ENCODE peak calls at places on chromosomes 5 and 9, in nine cellular contexts. One of them, this sample, is unnamed.

GRCh38 chr9:33349743-33350142 is 52.6 kb downstream of the AQP7 start:
- DNase-seq in omental fat pad: no peak
- DNase-seq in GM12865: no peak
- DNase-seq in IMR-90: no peak
- DNase-seq in GM20000: no peak
- DNase-seq in HFF-Myc: no peak
- DNase-seq in GM12864: no peak
- DNase-seq in fibroblast of pulmonary artery: no peak
- DNase-seq in H9: no peak
- DNase-seq in this sample: no peak

GRCh38 chr9:138102246-138103051 is 224.9 kb downstream of the CACNA1B start:
- DNase-seq in GM20000: peak; percentile 8
- DNase-seq in H9: peak; percentile 9
- DNase-seq in omental fat pad: no peak
- DNase-seq in IMR-90: no peak
- DNase-seq in fibroblast of pulmonary artery: no peak
- DNase-seq in HFF-Myc: no peak
- DNase-seq in GM12865: no peak
- DNase-seq in GM12864: no peak
- DNase-seq in this sample: no peak

GRCh38 chr5:36535390-36535789 is 71.0 kb upstream of the SLC1A3 start:
- DNase-seq in fibroblast of pulmonary artery: no peak
- DNase-seq in GM12865: no peak
- DNase-seq in GM12864: no peak
- DNase-seq in IMR-90: no peak
- DNase-seq in omental fat pad: no peak
- DNase-seq in H9: no peak
- DNase-seq in GM20000: no peak
- DNase-seq in HFF-Myc: no peak
- DNase-seq in this sample: no peak

GRCh38 chr5:151238303-151238741 is 14.4 kb upstream of the CCDC69 start:
- DNase-seq in GM12865: peak; percentile 79
- DNase-seq in GM20000: peak; percentile 54
- DNase-seq in HFF-Myc: no peak
- DNase-seq in GM12864: peak; percentile 44
- DNase-seq in H9: peak; percentile 45
- DNase-seq in fibroblast of pulmonary artery: no peak
- DNase-seq in omental fat pad: no peak
- DNase-seq in IMR-90: no peak
- DNase-seq in this sample: no peak

GRCh38 chr5:127930311-127930710 is 153.3 kb upstream of the SLC12A2 start:
- DNase-seq in omental fat pad: no peak
- DNase-seq in fibroblast of pulmonary artery: peak; percentile 87
- DNase-seq in GM12864: no peak
- DNase-seq in GM12865: no peak
- DNase-seq in GM20000: no peak
- DNase-seq in IMR-90: peak; percentile 56
- DNase-seq in H9: no peak
- DNase-seq in HFF-Myc: no peak
- DNase-seq in this sample: peak; percentile 48

GRCh38 chr5:141994737-141995136 is 18.1 kb downstream of the GNPDA1 start:
- DNase-seq in GM12865: no peak
- DNase-seq in omental fat pad: no peak
- DNase-seq in fibroblast of pulmonary artery: no peak
- DNase-seq in HFF-Myc: no peak
- DNase-seq in H9: no peak
- DNase-seq in GM20000: no peak
- DNase-seq in GM12864: no peak
- DNase-seq in IMR-90: no peak
- DNase-seq in this sample: no peak

GRCh38 chr5:157918811-157919742 is 60.1 kb upstream of the CLINT1 start:
- DNase-seq in GM20000: no peak
- DNase-seq in fibroblast of pulmonary artery: no peak
- DNase-seq in GM12864: no peak
- DNase-seq in IMR-90: no peak
- DNase-seq in GM12865: no peak
- DNase-seq in HFF-Myc: peak; percentile 2
- DNase-seq in omental fat pad: no peak
- DNase-seq in H9: no peak
- DNase-seq in this sample: no peak

GRCh38 chr9:104557179-104557634 is 11.8 kb upstream of the OR13C8 start:
- DNase-seq in GM20000: no peak
- DNase-seq in fibroblast of pulmonary artery: no peak
- DNase-seq in omental fat pad: no peak
- DNase-seq in H9: peak; percentile 40
- DNase-seq in GM12864: no peak
- DNase-seq in GM12865: no peak
- DNase-seq in IMR-90: no peak
- DNase-seq in HFF-Myc: no peak
- DNase-seq in this sample: no peak

GRCh38 chr5:10034008-10034407 is 215.7 kb downstream of the ATPSCKMT start:
- DNase-seq in H9: no peak
- DNase-seq in GM12865: no peak
- DNase-seq in IMR-90: no peak
- DNase-seq in HFF-Myc: no peak
- DNase-seq in omental fat pad: no peak
- DNase-seq in GM12864: no peak
- DNase-seq in fibroblast of pulmonary artery: peak; percentile 61
- DNase-seq in GM20000: no peak
- DNase-seq in this sample: no peak

GRCh38 chr5:138180183-138180782 is 1.4 kb downstream of the KIF20A start:
- DNase-seq in GM12864: peak; percentile 46
- DNase-seq in GM20000: peak; percentile 58
- DNase-seq in fibroblast of pulmonary artery: peak; percentile 80
- DNase-seq in GM12865: peak; percentile 76
- DNase-seq in HFF-Myc: peak; percentile 54
- DNase-seq in H9: no peak
- DNase-seq in IMR-90: peak; percentile 64
- DNase-seq in omental fat pad: no peak
- DNase-seq in this sample: peak; percentile 48
- TF ChIP-seq CTCF in GM12864: peak; percentile 67
- TF ChIP-seq CTCF in GM20000: peak; percentile 38
- TF ChIP-seq CTCF in fibroblast of pulmonary artery: peak; percentile 47
- TF ChIP-seq CTCF in GM12865: peak; percentile 57
- TF ChIP-seq CTCF in HFF-Myc: peak; percentile 40
- TF ChIP-seq CTCF in H9: peak; percentile 65
- TF ChIP-seq CTCF in IMR-90: peak; percentile 48
- TF ChIP-seq CTCF in omental fat pad: no peak
- TF ChIP-seq CTCF in this sample: peak; percentile 22

GRCh38 chr5:174698156-174698555 is 26.2 kb upstream of the MSX2 start:
- DNase-seq in fibroblast of pulmonary artery: no peak
- DNase-seq in HFF-Myc: no peak
- DNase-seq in GM12864: no peak
- DNase-seq in GM20000: no peak
- DNase-seq in GM12865: no peak
- DNase-seq in H9: peak; percentile 47
- DNase-seq in IMR-90: no peak
- DNase-seq in omental fat pad: no peak
- DNase-seq in this sample: no peak
- TF ChIP-seq CTCF in fibroblast of pulmonary artery: no peak
- TF ChIP-seq CTCF in HFF-Myc: no peak
- TF ChIP-seq CTCF in GM12864: no peak
- TF ChIP-seq CTCF in GM20000: no peak
- TF ChIP-seq CTCF in GM12865: no peak
- TF ChIP-seq CTCF in H9: peak; percentile 56
- TF ChIP-seq CTCF in IMR-90: no peak
- TF ChIP-seq CTCF in omental fat pad: no peak
- TF ChIP-seq CTCF in this sample: no peak

GRCh38 chr9:98611319-98611718 is 97.4 kb downstream of the GABBR2 start:
- DNase-seq in GM12864: no peak
- DNase-seq in omental fat pad: no peak
- DNase-seq in fibroblast of pulmonary artery: no peak
- DNase-seq in GM12865: no peak
- DNase-seq in IMR-90: no peak
- DNase-seq in H9: no peak
- DNase-seq in GM20000: no peak
- DNase-seq in HFF-Myc: no peak
- DNase-seq in this sample: no peak
- TF ChIP-seq CTCF in GM12864: no peak
- TF ChIP-seq CTCF in omental fat pad: no peak
- TF ChIP-seq CTCF in fibroblast of pulmonary artery: no peak
- TF ChIP-seq CTCF in GM12865: no peak
- TF ChIP-seq CTCF in IMR-90: no peak
- TF ChIP-seq CTCF in H9: no peak
- TF ChIP-seq CTCF in GM20000: no peak
- TF ChIP-seq CTCF in HFF-Myc: no peak
- TF ChIP-seq CTCF in this sample: no peak

GRCh38 chr9:109122726-109123621 is 3.2 kb upstream of the TMEM245 start:
- DNase-seq in H9: no peak
- DNase-seq in GM12865: peak; percentile 83
- DNase-seq in IMR-90: no peak
- DNase-seq in fibroblast of pulmonary artery: no peak
- DNase-seq in omental fat pad: no peak
- DNase-seq in GM12864: no peak
- DNase-seq in HFF-Myc: no peak
- DNase-seq in GM20000: peak; percentile 39
- DNase-seq in this sample: no peak
- TF ChIP-seq CTCF in H9: no peak
- TF ChIP-seq CTCF in GM12865: no peak
- TF ChIP-seq CTCF in IMR-90: no peak
- TF ChIP-seq CTCF in fibroblast of pulmonary artery: no peak
- TF ChIP-seq CTCF in omental fat pad: no peak
- TF ChIP-seq CTCF in GM12864: no peak
- TF ChIP-seq CTCF in HFF-Myc: no peak
- TF ChIP-seq CTCF in GM20000: no peak
- TF ChIP-seq CTCF in this sample: no peak

GRCh38 chr5:6579535-6579934 is 53.3 kb downstream of the NSUN2 start:
- DNase-seq in IMR-90: no peak
- DNase-seq in GM20000: no peak
- DNase-seq in GM12864: no peak
- DNase-seq in GM12865: no peak
- DNase-seq in H9: no peak
- DNase-seq in HFF-Myc: no peak
- DNase-seq in fibroblast of pulmonary artery: no peak
- DNase-seq in omental fat pad: no peak
- DNase-seq in this sample: no peak

GRCh38 chr5:6574111-6574510 is 58.7 kb downstream of the NSUN2 start:
- DNase-seq in H9: no peak
- DNase-seq in IMR-90: no peak
- DNase-seq in GM12864: no peak
- DNase-seq in GM12865: no peak
- DNase-seq in HFF-Myc: no peak
- DNase-seq in GM20000: no peak
- DNase-seq in omental fat pad: no peak
- DNase-seq in fibroblast of pulmonary artery: no peak
- DNase-seq in this sample: no peak

GRCh38 chr5:6574537-6574936 is 58.3 kb downstream of the NSUN2 start:
- DNase-seq in IMR-90: no peak
- DNase-seq in GM12865: no peak
- DNase-seq in fibroblast of pulmonary artery: no peak
- DNase-seq in HFF-Myc: no peak
- DNase-seq in H9: peak; percentile 25
- DNase-seq in GM20000: no peak
- DNase-seq in GM12864: no peak
- DNase-seq in omental fat pad: no peak
- DNase-seq in this sample: no peak

GRCh38 chr5:6578676-6579343 is 54.0 kb downstream of the NSUN2 start:
- DNase-seq in H9: no peak
- DNase-seq in fibroblast of pulmonary artery: no peak
- DNase-seq in HFF-Myc: no peak
- DNase-seq in GM12864: no peak
- DNase-seq in omental fat pad: no peak
- DNase-seq in IMR-90: no peak
- DNase-seq in GM20000: no peak
- DNase-seq in GM12865: no peak
- DNase-seq in this sample: no peak

DNA sequence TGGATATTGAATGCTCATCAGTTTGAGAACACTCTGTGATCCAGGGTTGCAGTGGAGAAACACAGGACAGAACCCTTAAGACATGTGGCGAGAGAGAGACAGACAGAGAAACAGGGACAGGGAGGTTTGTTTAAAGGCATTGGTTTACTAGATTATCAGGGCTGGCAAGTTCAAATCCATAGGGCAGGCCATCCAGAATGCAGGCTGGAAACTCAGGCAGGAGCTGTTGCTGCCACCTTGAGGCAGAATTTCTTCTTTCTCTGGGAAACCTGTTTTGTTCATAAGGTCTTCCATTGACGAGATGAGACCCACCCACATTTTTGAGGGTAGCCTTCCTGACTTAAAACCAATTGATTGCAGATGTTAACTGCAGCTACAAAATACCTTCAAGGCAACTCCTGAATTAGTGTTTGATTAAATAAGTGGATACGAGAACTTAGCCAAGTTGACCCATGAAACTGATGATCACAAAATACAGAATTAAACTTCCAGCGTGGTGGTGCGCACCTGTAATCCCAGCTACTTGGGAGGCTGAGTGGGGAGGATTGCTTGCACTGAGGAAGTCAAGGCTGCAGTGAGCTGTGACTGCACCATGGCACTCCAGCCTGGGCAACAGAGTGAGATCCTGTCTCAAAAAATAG is 55.9 kb downstream of the NSUN2 start:
- DNase-seq in GM12865: peak; percentile 54
- DNase-seq in HFF-Myc: peak; percentile 46
- DNase-seq in H9: peak; percentile 51
- DNase-seq in omental fat pad: no peak
- DNase-seq in IMR-90: peak; percentile 52
- DNase-seq in fibroblast of pulmonary artery: peak; percentile 68
- DNase-seq in GM12864: peak; percentile 7
- DNase-seq in GM20000: peak; percentile 65
- DNase-seq in this sample: peak; percentile 78
- TF ChIP-seq CTCF in GM12865: peak; percentile 52
- TF ChIP-seq CTCF in HFF-Myc: peak; percentile 62
- TF ChIP-seq CTCF in H9: peak; percentile 72
- TF ChIP-seq CTCF in omental fat pad: no peak
- TF ChIP-seq CTCF in IMR-90: peak; percentile 60
- TF ChIP-seq CTCF in fibroblast of pulmonary artery: peak; percentile 70
- TF ChIP-seq CTCF in GM12864: peak; percentile 59
- TF ChIP-seq CTCF in GM20000: peak; percentile 36
- TF ChIP-seq CTCF in this sample: peak; percentile 59

DNA sequence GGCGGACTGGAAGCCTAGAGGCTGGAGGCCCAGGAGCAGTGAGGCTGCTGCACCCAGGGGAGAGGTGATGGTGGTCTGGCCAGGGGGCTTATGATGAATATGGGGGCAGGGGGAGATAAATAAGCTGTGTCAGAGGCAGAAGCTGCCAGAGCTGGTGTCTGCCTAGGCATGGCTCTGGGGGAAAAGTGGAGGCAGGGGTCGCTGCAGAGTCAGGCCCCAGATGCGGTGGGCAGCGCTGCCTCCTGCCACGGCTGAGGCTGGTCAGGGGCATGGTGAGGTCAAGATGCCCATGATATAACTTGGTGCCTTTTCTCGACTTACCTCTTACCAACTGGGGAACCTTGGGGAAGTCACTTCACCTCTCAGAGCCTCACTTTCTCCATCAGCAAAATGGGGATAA is 51.1 kb downstream of the NSG2 start:
- DNase-seq in H9: no peak
- DNase-seq in IMR-90: no peak
- DNase-seq in GM12864: no peak
- DNase-seq in fibroblast of pulmonary artery: no peak
- DNase-seq in GM12865: no peak
- DNase-seq in omental fat pad: no peak
- DNase-seq in GM20000: no peak
- DNase-seq in HFF-Myc: no peak
- DNase-seq in this sample: no peak
- TF ChIP-seq CTCF in H9: peak; percentile 35
- TF ChIP-seq CTCF in IMR-90: no peak
- TF ChIP-seq CTCF in GM12864: no peak
- TF ChIP-seq CTCF in fibroblast of pulmonary artery: no peak
- TF ChIP-seq CTCF in GM12865: no peak
- TF ChIP-seq CTCF in omental fat pad: no peak
- TF ChIP-seq CTCF in GM20000: no peak
- TF ChIP-seq CTCF in HFF-Myc: no peak
- TF ChIP-seq CTCF in this sample: no peak

This sample was measured in foreskin fibroblast.